ENCODE peak calls at places on chromosomes 4 and X, in nine cellular contexts. One of them, this sample, is unnamed.

GRCh38 chr4:146520894-146521542 is 722 bp downstream of the SLC10A7 start:
- DNase-seq in H9: no peak
- DNase-seq in PC-3: peak
- DNase-seq in MM.1S: peak
- DNase-seq in A549: peak
- DNase-seq in IMR-90: peak
- DNase-seq in OCI-LY7: peak
- DNase-seq in neural progenitor cell: peak
- DNase-seq in GM23338: peak
- DNase-seq in this sample: peak

GRCh38 chr4:150515135-150515534 is 66.8 kb upstream of the MAB21L2 start:
- DNase-seq in neural progenitor cell: no peak
- DNase-seq in H9: no peak
- DNase-seq in IMR-90: no peak
- DNase-seq in PC-3: peak
- DNase-seq in OCI-LY7: no peak
- DNase-seq in GM23338: no peak
- DNase-seq in MM.1S: no peak
- DNase-seq in A549: no peak
- DNase-seq in this sample: peak

GRCh38 chr4:153465583-153465921 is 608 bp upstream of the TMEM131L start:
- DNase-seq in IMR-90: peak
- DNase-seq in PC-3: peak
- DNase-seq in MM.1S: peak
- DNase-seq in neural progenitor cell: peak
- DNase-seq in H9: no peak
- DNase-seq in A549: peak
- DNase-seq in OCI-LY7: peak
- DNase-seq in GM23338: peak
- DNase-seq in this sample: peak

GRCh38 chr4:113444386-113444785 is 317.2 kb downstream of the CAMK2D start:
- DNase-seq in OCI-LY7: no peak
- DNase-seq in IMR-90: peak
- DNase-seq in PC-3: peak
- DNase-seq in GM23338: no peak
- DNase-seq in A549: no peak
- DNase-seq in neural progenitor cell: no peak
- DNase-seq in H9: no peak
- DNase-seq in MM.1S: no peak
- DNase-seq in this sample: peak

GRCh38 chrX:357693-358471 is 28.8 kb downstream of the PPP2R3B start:
- DNase-seq in GM23338: no peak
- DNase-seq in MM.1S: no peak
- DNase-seq in IMR-90: peak
- DNase-seq in H9: no peak
- DNase-seq in OCI-LY7: no peak
- DNase-seq in PC-3: peak
- DNase-seq in A549: peak
- DNase-seq in neural progenitor cell: no peak
- DNase-seq in this sample: peak

GRCh38 chr4:90833698-90834097 is 706.5 kb downstream of the CCSER1 start:
- DNase-seq in OCI-LY7: no peak
- DNase-seq in GM23338: peak
- DNase-seq in IMR-90: no peak
- DNase-seq in H9: peak
- DNase-seq in MM.1S: no peak
- DNase-seq in neural progenitor cell: peak
- DNase-seq in PC-3: no peak
- DNase-seq in A549: no peak
- DNase-seq in this sample: no peak

GRCh38 chrX:79524642-79525041 is 157.5 kb upstream of the ITM2A start:
- DNase-seq in GM23338: peak
- DNase-seq in neural progenitor cell: peak
- DNase-seq in A549: peak
- DNase-seq in OCI-LY7: no peak
- DNase-seq in IMR-90: no peak
- DNase-seq in H9: no peak
- DNase-seq in PC-3: peak
- DNase-seq in MM.1S: peak
- DNase-seq in this sample: no peak

GRCh38 chr4:124526321-124526720 is 186.2 kb downstream of the ANKRD50 start:
- DNase-seq in PC-3: no peak
- DNase-seq in H9: no peak
- DNase-seq in MM.1S: no peak
- DNase-seq in neural progenitor cell: no peak
- DNase-seq in GM23338: no peak
- DNase-seq in A549: no peak
- DNase-seq in OCI-LY7: no peak
- DNase-seq in IMR-90: peak
- DNase-seq in this sample: no peak

GRCh38 chr4:158722291-158722916 is 792 bp downstream of the PPID start:
- DNase-seq in OCI-LY7: peak
- DNase-seq in PC-3: peak
- DNase-seq in neural progenitor cell: peak
- DNase-seq in A549: peak
- DNase-seq in IMR-90: peak
- DNase-seq in H9: peak
- DNase-seq in GM23338: peak
- DNase-seq in MM.1S: peak
- DNase-seq in this sample: peak

GRCh38 chrX:121308276-121308805 is 260.9 kb downstream of the GLUD2 start:
- DNase-seq in IMR-90: no peak
- DNase-seq in PC-3: peak
- DNase-seq in GM23338: peak
- DNase-seq in H9: peak
- DNase-seq in OCI-LY7: peak
- DNase-seq in neural progenitor cell: peak
- DNase-seq in MM.1S: peak
- DNase-seq in A549: peak
- DNase-seq in this sample: peak

GRCh38 chrX:11188664-11189063 is 77.5 kb downstream of the HCCS start:
- DNase-seq in OCI-LY7: no peak
- DNase-seq in neural progenitor cell: no peak
- DNase-seq in GM23338: no peak
- DNase-seq in H9: no peak
- DNase-seq in A549: no peak
- DNase-seq in PC-3: peak
- DNase-seq in MM.1S: no peak
- DNase-seq in IMR-90: peak
- DNase-seq in this sample: peak

GRCh38 chr4:152102184-152103000 is 341.6 kb upstream of the GATB start:
- DNase-seq in GM23338: no peak
- DNase-seq in A549: peak
- DNase-seq in H9: no peak
- DNase-seq in IMR-90: peak
- DNase-seq in MM.1S: no peak
- DNase-seq in neural progenitor cell: no peak
- DNase-seq in PC-3: peak
- DNase-seq in OCI-LY7: no peak
- DNase-seq in this sample: peak

GRCh38 chrX:129823115-129823514 is 20.6 kb downstream of the ZDHHC9 start:
- DNase-seq in OCI-LY7: peak
- DNase-seq in A549: peak
- DNase-seq in neural progenitor cell: peak
- DNase-seq in H9: no peak
- DNase-seq in MM.1S: peak
- DNase-seq in GM23338: peak
- DNase-seq in PC-3: peak
- DNase-seq in IMR-90: peak
- DNase-seq in this sample: peak

GRCh38 chr4:16443504-16444088 is 217.3 kb upstream of the TAPT1 start:
- DNase-seq in neural progenitor cell: peak
- DNase-seq in GM23338: peak
- DNase-seq in MM.1S: peak
- DNase-seq in PC-3: peak
- DNase-seq in A549: peak
- DNase-seq in OCI-LY7: peak
- DNase-seq in IMR-90: peak
- DNase-seq in H9: no peak
- DNase-seq in this sample: peak

DNA sequence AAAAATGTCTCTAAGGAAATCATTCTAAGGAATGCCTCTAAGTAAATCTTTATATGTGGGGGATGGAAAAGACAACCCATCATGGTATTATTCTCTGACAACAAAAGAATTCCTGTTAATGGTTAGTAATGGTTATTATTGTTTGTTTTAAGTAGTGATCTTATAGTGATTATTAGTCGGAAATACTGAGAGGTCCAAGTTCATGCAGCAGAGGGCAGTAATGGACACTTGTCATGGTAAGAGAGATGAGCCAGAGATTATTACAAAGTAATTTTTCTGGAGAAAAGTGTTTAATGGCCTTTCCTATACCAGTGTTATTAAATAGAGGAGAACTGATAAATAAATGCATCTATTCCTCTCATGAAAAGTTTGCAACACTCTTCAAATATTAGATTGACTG is 8.1 kb upstream of the DKK2 start:
- DNase-seq in IMR-90: no peak
- DNase-seq in PC-3: peak
- DNase-seq in OCI-LY7: peak
- DNase-seq in A549: no peak
- DNase-seq in H9: no peak
- DNase-seq in GM23338: peak
- DNase-seq in neural progenitor cell: no peak
- DNase-seq in MM.1S: peak
- DNase-seq in this sample: no peak
- TF ChIP-seq CTCF in IMR-90: peak
- TF ChIP-seq CTCF in PC-3: peak
- TF ChIP-seq CTCF in OCI-LY7: peak
- TF ChIP-seq CTCF in A549: no peak
- TF ChIP-seq CTCF in H9: peak
- TF ChIP-seq CTCF in GM23338: peak
- TF ChIP-seq CTCF in neural progenitor cell: peak
- TF ChIP-seq CTCF in MM.1S: peak
- TF ChIP-seq CTCF in this sample: peak

GRCh38 chr4:22077571-22077970 is 129.0 kb upstream of the KCNIP4 start:
- DNase-seq in PC-3: peak
- DNase-seq in A549: no peak
- DNase-seq in H9: no peak
- DNase-seq in neural progenitor cell: no peak
- DNase-seq in MM.1S: no peak
- DNase-seq in IMR-90: no peak
- DNase-seq in GM23338: no peak
- DNase-seq in OCI-LY7: no peak
- DNase-seq in this sample: no peak

GRCh38 chr4:22072240-22072639 is 123.7 kb upstream of the KCNIP4 start:
- DNase-seq in GM23338: no peak
- DNase-seq in IMR-90: no peak
- DNase-seq in OCI-LY7: no peak
- DNase-seq in H9: no peak
- DNase-seq in neural progenitor cell: no peak
- DNase-seq in PC-3: no peak
- DNase-seq in MM.1S: no peak
- DNase-seq in A549: no peak
- DNase-seq in this sample: no peak

GRCh38 chr4:22070256-22070655 is 121.7 kb upstream of the KCNIP4 start:
- DNase-seq in OCI-LY7: no peak
- DNase-seq in H9: no peak
- DNase-seq in MM.1S: no peak
- DNase-seq in neural progenitor cell: no peak
- DNase-seq in A549: no peak
- DNase-seq in PC-3: no peak
- DNase-seq in GM23338: no peak
- DNase-seq in IMR-90: no peak
- DNase-seq in this sample: no peak

GRCh38 chr4:22072726-22073125 is 124.2 kb upstream of the KCNIP4 start:
- DNase-seq in neural progenitor cell: no peak
- DNase-seq in H9: no peak
- DNase-seq in GM23338: no peak
- DNase-seq in MM.1S: no peak
- DNase-seq in IMR-90: no peak
- DNase-seq in A549: no peak
- DNase-seq in OCI-LY7: no peak
- DNase-seq in PC-3: no peak
- DNase-seq in this sample: no peak

GRCh38 chr4:22071749-22072148 is 123.2 kb upstream of the KCNIP4 start:
- DNase-seq in OCI-LY7: no peak
- DNase-seq in A549: no peak
- DNase-seq in PC-3: peak
- DNase-seq in neural progenitor cell: no peak
- DNase-seq in H9: no peak
- DNase-seq in MM.1S: peak
- DNase-seq in IMR-90: no peak
- DNase-seq in GM23338: no peak
- DNase-seq in this sample: no peak
- H3K4me2 ChIP-seq in OCI-LY7: no peak
- H3K4me2 ChIP-seq in A549: no peak
- H3K4me2 ChIP-seq in PC-3: no peak
- H3K4me2 ChIP-seq in neural progenitor cell: no peak
- H3K4me2 ChIP-seq in H9: no peak
- H3K4me2 ChIP-seq in MM.1S: peak
- H3K4me2 ChIP-seq in IMR-90: no peak
- H3K4me2 ChIP-seq in GM23338: no peak
- H3K4me2 ChIP-seq in this sample: no peak

GRCh38 chr4:2104556-2105345 is 45.6 kb downstream of the NAT8L start:
- DNase-seq in PC-3: no peak
- DNase-seq in IMR-90: no peak
- DNase-seq in GM23338: no peak
- DNase-seq in A549: no peak
- DNase-seq in H9: no peak
- DNase-seq in OCI-LY7: no peak
- DNase-seq in MM.1S: no peak
- DNase-seq in neural progenitor cell: no peak
- DNase-seq in this sample: no peak

GRCh38 chr4:2101346-2102044 is 42.4 kb downstream of the NAT8L start:
- DNase-seq in neural progenitor cell: no peak
- DNase-seq in A549: no peak
- DNase-seq in GM23338: no peak
- DNase-seq in MM.1S: no peak
- DNase-seq in OCI-LY7: no peak
- DNase-seq in H9: no peak
- DNase-seq in IMR-90: peak
- DNase-seq in PC-3: peak
- DNase-seq in this sample: no peak

GRCh38 chr4:2103843-2104547 is 44.9 kb downstream of the NAT8L start:
- DNase-seq in PC-3: no peak
- DNase-seq in neural progenitor cell: no peak
- DNase-seq in GM23338: no peak
- DNase-seq in A549: no peak
- DNase-seq in H9: no peak
- DNase-seq in MM.1S: no peak
- DNase-seq in IMR-90: no peak
- DNase-seq in OCI-LY7: peak
- DNase-seq in this sample: no peak

GRCh38 chr4:2102045-2102883 is 43.1 kb downstream of the NAT8L start:
- DNase-seq in OCI-LY7: no peak
- DNase-seq in A549: no peak
- DNase-seq in PC-3: no peak
- DNase-seq in neural progenitor cell: no peak
- DNase-seq in GM23338: no peak
- DNase-seq in MM.1S: no peak
- DNase-seq in IMR-90: no peak
- DNase-seq in H9: no peak
- DNase-seq in this sample: no peak

GRCh38 chr4:2103127-2103842 is 44.2 kb downstream of the NAT8L start:
- DNase-seq in neural progenitor cell: no peak
- DNase-seq in OCI-LY7: no peak
- DNase-seq in GM23338: no peak
- DNase-seq in IMR-90: no peak
- DNase-seq in H9: no peak
- DNase-seq in A549: no peak
- DNase-seq in PC-3: no peak
- DNase-seq in MM.1S: no peak
- DNase-seq in this sample: no peak
- TF ChIP-seq CTCF in neural progenitor cell: no peak
- TF ChIP-seq CTCF in OCI-LY7: no peak
- TF ChIP-seq CTCF in GM23338: no peak
- TF ChIP-seq CTCF in IMR-90: no peak
- TF ChIP-seq CTCF in H9: no peak
- TF ChIP-seq CTCF in A549: no peak
- TF ChIP-seq CTCF in PC-3: no peak
- TF ChIP-seq CTCF in MM.1S: no peak
- TF ChIP-seq CTCF in this sample: no peak

GRCh38 chr4:168199262-168199957 is 107.1 kb downstream of the ANXA10 start:
- DNase-seq in IMR-90: no peak
- DNase-seq in GM23338: no peak
- DNase-seq in MM.1S: no peak
- DNase-seq in A549: no peak
- DNase-seq in H9: no peak
- DNase-seq in PC-3: no peak
- DNase-seq in neural progenitor cell: no peak
- DNase-seq in OCI-LY7: no peak
- DNase-seq in this sample: no peak
- H3K4me2 ChIP-seq in IMR-90: no peak
- H3K4me2 ChIP-seq in GM23338: no peak
- H3K4me2 ChIP-seq in MM.1S: no peak
- H3K4me2 ChIP-seq in A549: no peak
- H3K4me2 ChIP-seq in H9: no peak
- H3K4me2 ChIP-seq in PC-3: no peak
- H3K4me2 ChIP-seq in neural progenitor cell: no peak
- H3K4me2 ChIP-seq in OCI-LY7: no peak
- H3K4me2 ChIP-seq in this sample: no peak

This sample was measured in fibroblast of lung.